ENCODE peak calls at places on chromosomes 3 and 15, in five cellular contexts. H is HCT116, T is HepG2, J is K562, P is H1. V is an unnamed sample.
A peak's percentile ranks its signal among the peaks of the same experiment; 100 is the strongest.

GRCh38 chr3:85164446-85164845 is 205.7 kb downstream of the CADM2 start:
- DNase-seq in H (no peak), T (no peak), J (no peak), P (no peak), V (no peak)

GRCh38 chr15:69616558-69616957 is 163.9 kb downstream of the RPLP1 start:
- DNase-seq in H (no peak), T (no peak), J (no peak), P (peak; percentile 1), V (no peak)

GRCh38 chr3:48636149-48636548 is 888 bp upstream of the SLC26A6 start:
- DNase-seq in H (no peak), T (no peak), J (no peak), P (no peak), V (no peak)

GRCh38 chr3:15645740-15646490 is 44.4 kb downstream of the BTD start:
- DNase-seq in H (peak; percentile 89), T (no peak), J (no peak), P (no peak), V (no peak)

GRCh38 chr3:176767385-176767784 is 429.9 kb downstream of the TBL1XR1 start:
- DNase-seq in H (peak; percentile 55), T (no peak), J (no peak), P (no peak), V (no peak)

GRCh38 chr3:140388525-140388924 is 289.3 kb upstream of the TRIM42 start:
- DNase-seq in H (no peak), T (no peak), J (no peak), P (no peak), V (no peak)

GRCh38 chr15:40282870-40283614 is at the start of gene ANKRD63:
- DNase-seq in H (no peak), T (no peak), J (peak; percentile 80), P (no peak), V (no peak)

GRCh38 chr3:5767304-5767703 is 579.8 kb downstream of the EDEM1 start:
- DNase-seq in H (no peak), T (no peak), J (peak; percentile 64), P (no peak), V (no peak)

GRCh38 chr3:110881069-110881468 is 190.5 kb upstream of the NECTIN3 start:
- DNase-seq in H (peak; percentile 24), T (peak; percentile 63), J (no peak), P (no peak), V (no peak)

GRCh38 chr3:126179825-126180476 is 435 bp downstream of the ALDH1L1 start:
- DNase-seq in H (no peak), T (peak; percentile 89), J (no peak), P (peak; percentile 82), V (no peak)

GRCh38 chr15:76968310-76968709 is 26.6 kb upstream of the PSTPIP1 start:
- DNase-seq in H (no peak), T (no peak), J (no peak), P (no peak), V (no peak)

GRCh38 chr15:69574506-69574905 is 121.9 kb downstream of the RPLP1 start:
- DNase-seq in H (no peak), T (no peak), J (no peak), P (no peak), V (no peak)

GRCh38 chr3:170414202-170414663 is 4.4 kb upstream of the CLDN11 start:
- DNase-seq in H (peak; percentile 45), T (peak; percentile 52), J (peak; percentile 63), P (no peak), V (peak; percentile 13)

GRCh38 chr3:171132873-171133272 is 106.4 kb upstream of the SLC2A2 start:
- DNase-seq in H (no peak), T (no peak), J (no peak), P (no peak), V (no peak)

GRCh38 chr3:17456036-17456435 is 286.4 kb downstream of the TBC1D5 start:
- DNase-seq in H (no peak), T (no peak), J (no peak), P (no peak), V (no peak)

GRCh38 chr3:178417736-178418135 is 118.5 kb upstream of the KCNMB2 start:
- DNase-seq in H (no peak), T (no peak), J (no peak), P (no peak), V (no peak)

GRCh38 chr3:178419078-178419477 is 117.2 kb upstream of the KCNMB2 start:
- DNase-seq in H (no peak), T (no peak), J (no peak), P (no peak), V (no peak)

GRCh38 chr3:178420033-178420432 is 116.2 kb upstream of the KCNMB2 start:
- DNase-seq in H (no peak), T (no peak), J (no peak), P (no peak), V (no peak)

GRCh38 chr3:178421069-178421468 is 115.2 kb upstream of the KCNMB2 start:
- DNase-seq in H (no peak), T (no peak), J (no peak), P (no peak), V (no peak)

DNA sequence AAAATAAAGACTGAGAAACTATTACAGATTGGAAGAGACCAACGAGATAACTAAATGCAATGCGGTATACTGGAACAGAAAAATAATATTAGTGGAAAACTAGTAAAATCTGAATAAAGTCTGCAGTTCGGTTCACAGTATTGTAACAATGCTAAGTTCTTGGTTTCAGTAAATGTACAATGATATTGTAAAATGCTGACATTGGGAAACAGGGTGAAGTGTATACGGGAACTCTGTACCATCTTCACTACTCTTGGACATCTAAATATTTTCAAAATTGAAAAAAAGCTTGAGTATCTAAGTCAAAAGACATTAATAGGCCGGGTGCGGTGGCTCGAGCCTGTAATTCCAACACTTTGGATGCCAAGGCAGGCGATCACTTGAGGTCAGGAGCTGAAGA is 120.9 kb upstream of the KCNMB2 start:
- DNase-seq in H (no peak), T (no peak), J (no peak), P (no peak), V (no peak)
- TF ChIP-seq CEBPB in H (no peak), T (no peak), J (no peak), P (no peak), V (no peak)

DNA sequence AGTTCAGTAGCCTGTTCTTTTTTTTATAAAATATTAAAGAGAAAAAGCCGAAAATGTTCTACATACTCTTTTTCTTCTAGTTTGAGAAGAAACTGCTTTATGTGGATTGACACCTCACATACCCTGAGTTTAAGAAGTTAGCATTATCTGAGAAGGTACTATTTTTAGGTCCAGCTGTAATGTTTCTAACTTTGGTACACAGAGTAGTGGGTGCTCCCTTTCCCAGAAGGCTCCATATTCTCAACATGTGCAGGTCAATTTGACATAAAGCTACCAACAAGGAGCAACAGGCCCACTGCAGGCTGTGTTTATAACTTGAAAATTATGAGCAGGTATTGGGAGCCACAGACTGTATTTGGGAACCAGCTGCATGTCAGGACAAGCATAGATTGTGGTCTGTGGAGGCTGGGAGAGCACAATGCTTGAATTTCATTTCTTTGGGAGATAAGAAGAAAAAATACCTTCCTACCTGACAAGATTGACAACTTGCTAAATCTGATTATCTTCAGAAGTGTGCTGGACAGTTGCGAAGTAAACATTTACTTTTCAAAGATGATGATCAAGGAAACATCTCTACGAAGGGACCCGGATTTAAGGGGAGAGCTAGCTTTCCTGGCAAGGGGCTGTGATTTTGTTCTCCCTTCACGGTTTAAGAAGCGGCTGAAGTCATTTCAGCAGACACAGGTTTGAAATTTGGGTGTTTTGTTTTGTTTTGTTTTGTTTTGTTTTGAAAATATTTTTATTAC is 57.2 kb downstream of the PPP2R3A start:
- DNase-seq in H (no peak), T (no peak), J (no peak), P (no peak), V (no peak)
- H3K4me3 ChIP-seq in H (no peak overlapping the region), T (no peak overlapping the region), J (no peak overlapping the region), P (no peak overlapping the region), V (no peak overlapping the region)

DNA sequence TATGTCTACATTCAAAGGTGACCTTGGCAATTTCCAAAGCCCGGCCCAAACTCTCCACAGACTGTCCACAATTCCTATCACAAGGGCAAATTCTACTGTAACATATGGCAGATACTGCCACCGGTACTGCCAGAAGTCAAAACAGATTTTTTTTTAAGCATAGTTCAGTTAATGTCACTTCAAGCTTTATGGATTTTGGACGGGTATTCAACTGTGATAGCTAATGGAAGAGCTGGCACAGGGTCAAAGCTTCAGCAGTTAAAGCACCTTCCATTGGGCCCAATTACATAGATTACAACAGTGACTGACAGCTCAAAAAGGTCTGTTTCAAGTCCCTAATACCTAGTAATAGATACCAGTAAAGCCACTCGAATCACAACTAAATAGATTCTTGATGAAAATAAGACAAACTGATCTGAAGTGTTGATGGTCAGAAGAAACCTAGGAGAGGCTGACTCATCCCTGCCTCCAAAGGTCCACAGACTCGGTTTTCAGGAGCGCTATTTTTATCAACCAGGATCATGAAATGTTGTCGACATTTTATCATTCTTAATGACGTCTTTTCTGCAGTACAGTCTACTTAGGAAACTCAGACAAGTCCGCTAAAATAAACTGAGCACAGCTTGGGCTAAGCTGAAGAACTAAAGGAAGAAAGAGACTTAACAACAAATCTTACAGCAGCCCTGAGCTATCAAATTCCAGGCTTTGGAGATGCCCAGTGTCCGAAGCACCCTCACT is 38.7 kb downstream of the ANXA2 start:
- DNase-seq in H (no peak), T (no peak), J (no peak), P (no peak), V (no peak)
- TF ChIP-seq SIN3A in H (no peak), T (no peak), J (no peak), P (no peak), V (no peak)

DNA sequence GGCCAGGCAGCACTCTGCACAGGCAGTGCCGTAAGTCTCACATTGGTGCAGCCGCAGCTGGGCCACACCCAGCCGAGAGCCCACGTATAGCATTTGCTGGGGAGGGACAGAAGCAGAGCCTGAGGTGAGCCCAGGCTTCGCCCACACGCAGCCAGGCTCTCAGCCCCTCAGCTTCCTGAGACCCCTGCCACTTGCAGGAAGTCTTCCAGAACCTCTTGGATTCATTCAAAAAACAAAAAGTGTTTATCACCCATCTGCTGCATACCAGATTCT is 6.9 kb downstream of the SEMA3G start:
- DNase-seq in H (no peak), T (no peak), J (no peak), P (no peak), V (no peak)
- TF ChIP-seq CEBPB in H (no peak), T (no peak), J (no peak), P (no peak), V (no peak)

GRCh38 chr15:81002254-81003022 is 1.7 kb downstream of the TLNRD1 start:
- DNase-seq in H (no peak), T (no peak), J (no peak), P (peak; percentile 65), V (no peak)

GRCh38 chr15:81002004-81002253 is 1.2 kb downstream of the TLNRD1 start:
- DNase-seq in H (no peak), T (no peak), J (no peak), P (peak; percentile 71), V (no peak)

GRCh38 chr15:81001180-81002003 is 669 bp downstream of the TLNRD1 start:
- DNase-seq in H (no peak), T (no peak), J (peak; percentile 73), P (peak; percentile 75), V (no peak)

GRCh38 chr15:81000626-81001179 is at the start of gene TLNRD1:
- DNase-seq in H (peak; percentile 80), T (peak; percentile 83), J (peak; percentile 84), P (peak; percentile 85), V (no peak)

GRCh38 chr15:81003023-81003350 is 2.3 kb downstream of the TLNRD1 start:
- DNase-seq in H (no peak), T (no peak), J (no peak), P (no peak), V (no peak)
- H3K4me3 ChIP-seq in H (no peak overlapping the region), T (no peak overlapping the region), J (no peak overlapping the region), P (no peak overlapping the region), V (peak overlapping the region; percentile 87)